ENCODE peak calls at places on chromosomes 11 and 22, in ten cellular contexts. Z is astrocyte of the cerebellum, R is HCT116, S is cardiac fibroblast, O is ovary, J is adrenal gland, K is PC-3, N is HFF-Myc, X is lower leg skin, W is mammary epithelial cell. M is an unnamed sample.

GRCh38 chr22:36304429-36304828 is 51.5 kb downstream of the APOL1 start:
- DNase-seq in O (no peak), R (no peak), Z (no peak), W (no peak), J (no peak), K (peak; percentile 7), S (no peak), X (no peak), N (no peak), M (no peak)

GRCh38 chr22:17581056-17581455 is 17.8 kb downstream of the SLC25A18 start:
- DNase-seq in Z (no peak), W (no peak), N (no peak), K (no peak), R (no peak), X (no peak), O (no peak), J (no peak), S (no peak), M (no peak)

GRCh38 chr11:90779098-90779497 is 556.2 kb upstream of the CHORDC1 start:
- DNase-seq in R (no peak), N (no peak), O (no peak), K (no peak), S (no peak), W (no peak), J (no peak), X (no peak), Z (no peak), M (no peak)

GRCh38 chr11:125167954-125168821 is 3.6 kb downstream of the PKNOX2 start:
- DNase-seq in W (no peak), R (no peak), N (peak; percentile 83), K (no peak), O (peak; percentile 20), S (no peak), X (peak; percentile 36), J (no peak), Z (peak; percentile 95), M (peak; percentile 89)

GRCh38 chr11:9057032-9057431 is 34.4 kb downstream of the SCUBE2 start:
- DNase-seq in Z (no peak), R (no peak), O (no peak), K (no peak), W (no peak), S (no peak), N (no peak), X (no peak), J (no peak), M (no peak)

GRCh38 chr11:70315726-70316125 is 45.2 kb downstream of the PPFIA1 start:
- DNase-seq in K (no peak), O (no peak), R (no peak), W (no peak), Z (no peak), N (no peak), S (no peak), X (no peak), J (no peak), M (no peak)

GRCh38 chr11:33802414-33802950 is 28.2 kb upstream of the FBXO3 start:
- DNase-seq in J (peak; percentile 54), X (no peak), K (peak; percentile 91), S (peak; percentile 89), W (peak; percentile 89), N (peak; percentile 63), O (peak; percentile 36), R (peak; percentile 85), Z (peak; percentile 85), M (peak; percentile 60)

GRCh38 chr11:105799263-105799662 is 189.4 kb downstream of the GRIA4 start:
- DNase-seq in S (no peak), J (no peak), N (no peak), R (no peak), O (no peak), K (no peak), W (no peak), Z (no peak), X (no peak), M (no peak)

GRCh38 chr22:36384766-36385400 is 2.9 kb downstream of the MYH9 start:
- DNase-seq in J (no peak), S (peak; percentile 51), K (no peak), R (no peak), Z (no peak), N (no peak), X (no peak), W (no peak), O (no peak), M (no peak)

GRCh38 chr22:21624120-21624879 is 5.5 kb downstream of the YDJC start:
- DNase-seq in S (peak; percentile 26), N (no peak), K (peak; percentile 38), J (no peak), W (peak; percentile 9), R (no peak), Z (no peak), X (no peak), O (no peak), M (no peak)

GRCh38 chr11:65354265-65355012 is at the start of gene TIGD3:
- DNase-seq in O (peak; percentile 98), S (peak; percentile 93), Z (peak; percentile 78), K (peak; percentile 98), J (peak; percentile 98), N (peak; percentile 59), X (peak; percentile 100), W (peak; percentile 90), R (peak; percentile 81), M (peak; percentile 54)

GRCh38 chr22:49967333-49968241 is 7.0 kb downstream of the PIM3 start:
- DNase-seq in R (no peak), Z (no peak), K (no peak), O (peak; percentile 63), W (no peak), J (peak; percentile 95), N (no peak), X (peak; percentile 90), S (no peak), M (no peak)

GRCh38 chr22:41001722-41002122 is 50.5 kb downstream of the RBX1 start:
- DNase-seq in S (peak; percentile 49), J (peak; percentile 3), N (no peak), W (peak; percentile 82), Z (no peak), R (no peak), X (no peak), O (no peak), K (peak; percentile 63), M (peak; percentile 1)

GRCh38 chr22:46053563-46054090 is 76.7 kb upstream of the WNT7B start:
- DNase-seq in J (peak; percentile 78), Z (no peak), K (peak; percentile 79), R (no peak), W (peak; percentile 78), N (no peak), O (peak; percentile 81), S (peak; percentile 59), X (peak; percentile 95), M (no peak)

GRCh38 chr11:27020736-27021135 is 19.9 kb upstream of the BBOX1 start:
- DNase-seq in J (peak; percentile 3), O (no peak), X (no peak), Z (no peak), R (no peak), W (no peak), K (no peak), S (no peak), N (no peak), M (no peak)

GRCh38 chr11:102831128-102831708 is 12.2 kb downstream of the MMP3 start:
- DNase-seq in N (peak; percentile 39), Z (no peak), S (peak; percentile 53), K (no peak), R (no peak), J (peak; percentile 25), X (peak; percentile 88), O (no peak), W (no peak), M (no peak)

GRCh38 chr11:123616505-123617198 is 37.8 kb downstream of the SCN3B start:
- DNase-seq in W (peak; percentile 82), X (no peak), Z (peak; percentile 1), O (peak; percentile 79), J (peak; percentile 96), N (peak; percentile 16), K (no peak), R (no peak), S (peak; percentile 78), M (peak; percentile 48)

GRCh38 chr22:46937185-46937584 is 174.7 kb downstream of the TBC1D22A start:
- DNase-seq in N (no peak), W (no peak), X (peak; percentile 34), O (no peak), K (no peak), J (no peak), Z (no peak), R (no peak), S (no peak), M (no peak)

GRCh38 chr11:17744151-17744940 is 9.8 kb downstream of the KCNC1 start:
- DNase-seq in J (no peak), N (no peak), K (peak; percentile 44), S (no peak), R (no peak), X (no peak), W (no peak), O (no peak), Z (no peak), M (no peak)

GRCh38 chr11:69007978-69008381 is 5.1 kb downstream of the MRGPRF start:
- DNase-seq in N (no peak), K (no peak), J (no peak), X (peak; percentile 69), Z (no peak), R (no peak), S (no peak), O (peak; percentile 60), W (no peak), M (no peak)
- H3K4me3 ChIP-seq in N (no peak overlapping the region), K (no peak overlapping the region), J (no peak overlapping the region), X (no peak overlapping the region), Z (no peak overlapping the region), R (no peak overlapping the region), S (no peak overlapping the region), O (no peak overlapping the region), W (no peak overlapping the region), M (no peak overlapping the region)

GRCh38 chr11:78916759-78917158 is 342.1 kb upstream of the NARS2 start:
- DNase-seq in R (no peak), J (no peak), K (peak; percentile 45), N (no peak), Z (no peak), X (no peak), O (no peak), S (peak; percentile 9), W (no peak), M (no peak)
- TF ChIP-seq CTCF in R (no peak), J (no peak), K (peak; percentile 59), N (no peak), Z (no peak), X (no peak), O (no peak), S (no peak), W (no peak), M (peak; percentile 20)

GRCh38 chr11:63888170-63889086 is 28.5 kb downstream of the RCOR2 start:
- DNase-seq in O (peak; percentile 66), J (peak; percentile 84), W (peak; percentile 87), X (peak; percentile 92), S (peak; percentile 66), Z (peak; percentile 45), N (no peak), K (peak; percentile 86), R (no peak), M (no peak)
- H3K4me3 ChIP-seq in O (peak overlapping the region; percentile 12), J (no peak overlapping the region), W (peak overlapping the region; percentile 53), X (no peak overlapping the region), S (peak overlapping the region; percentile 11), Z (no peak overlapping the region), N (peak overlapping the region; percentile 21), K (peak overlapping the region; percentile 64), R (no peak overlapping the region), M (no peak overlapping the region)

DNA sequence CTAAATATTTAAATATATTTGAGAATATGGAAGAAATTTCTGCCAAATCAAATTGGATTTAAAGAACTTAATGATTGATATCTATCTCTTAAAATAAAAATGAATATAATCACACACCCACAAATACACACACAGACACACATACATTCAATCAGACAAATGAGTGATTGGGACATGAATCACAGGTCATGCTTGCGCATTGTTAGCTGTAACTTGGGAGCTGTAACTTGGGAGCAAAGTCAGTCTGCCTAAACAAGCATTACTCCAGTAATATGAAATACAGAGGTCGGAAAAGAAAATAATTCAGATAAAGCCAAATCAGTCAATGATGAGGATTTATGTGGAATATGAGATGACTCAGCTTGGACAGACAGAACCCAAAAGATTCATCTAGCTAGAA is 1.4 kb downstream of the OR56B1 start:
- DNase-seq in S (peak; percentile 63), W (no peak), X (no peak), R (no peak), N (no peak), Z (no peak), J (no peak), O (no peak), K (no peak), M (no peak)
- TF ChIP-seq CTCF in S (no peak), W (no peak), X (no peak), R (no peak), N (no peak), Z (no peak), J (no peak), O (no peak), K (no peak), M (no peak)